ENCODE peak calls at places on chromosome 12, in four cellular contexts. One of them, this sample, is unnamed.
A peak's percentile ranks its signal among the peaks of the same experiment; 100 is the strongest.

GRCh38 chr12:64633940-64634337 is 23.6 kb downstream of the RASSF3 start:
- DNase-seq in suprapubic skin: no peak
- DNase-seq in AG08395: peak; percentile 45
- DNase-seq in DMS79: no peak
- DNase-seq in this sample: no peak

GRCh38 chr12:93019911-93020224 is 90.8 kb upstream of the EEA1 start:
- DNase-seq in suprapubic skin: no peak
- DNase-seq in AG08395: no peak
- DNase-seq in DMS79: no peak
- DNase-seq in this sample: no peak

GRCh38 chr12:47021298-47021697 is 58.1 kb upstream of the PCED1B start:
- DNase-seq in suprapubic skin: no peak
- DNase-seq in AG08395: peak; percentile 63
- DNase-seq in DMS79: no peak
- DNase-seq in this sample: no peak

GRCh38 chr12:68011882-68012207 is 22.6 kb downstream of the IFNG-AS1 start:
- DNase-seq in suprapubic skin: no peak
- DNase-seq in AG08395: peak; percentile 5
- DNase-seq in DMS79: no peak
- DNase-seq in this sample: no peak

GRCh38 chr12:109153711-109154434 is 37.5 kb downstream of the ACACB start:
- DNase-seq in suprapubic skin: no peak
- DNase-seq in AG08395: peak; percentile 10
- DNase-seq in DMS79: no peak
- DNase-seq in this sample: peak; percentile 73

GRCh38 chr12:54526800-54527630 is 22.4 kb upstream of the PDE1B start:
- DNase-seq in suprapubic skin: no peak
- DNase-seq in AG08395: peak; percentile 25
- DNase-seq in DMS79: no peak
- DNase-seq in this sample: no peak

GRCh38 chr12:107277850-107278249 is 184.5 kb upstream of the CRY1 start:
- DNase-seq in suprapubic skin: no peak
- DNase-seq in AG08395: peak; percentile 47
- DNase-seq in DMS79: no peak
- DNase-seq in this sample: no peak

GRCh38 chr12:81078469-81079196 is 754 bp downstream of the ACSS3 start:
- DNase-seq in suprapubic skin: no peak
- DNase-seq in AG08395: peak; percentile 41
- DNase-seq in DMS79: no peak
- DNase-seq in this sample: no peak

GRCh38 chr12:120367924-120368788 is 808 bp downstream of the MSI1 start:
- DNase-seq in suprapubic skin: no peak
- DNase-seq in AG08395: no peak
- DNase-seq in DMS79: no peak
- DNase-seq in this sample: no peak

GRCh38 chr12:802242-802995 is 50.0 kb downstream of the WNK1 start:
- DNase-seq in suprapubic skin: no peak
- DNase-seq in AG08395: no peak
- DNase-seq in DMS79: no peak
- DNase-seq in this sample: no peak

GRCh38 chr12:12916135-12916956 is 25.0 kb downstream of the GPRC5A start:
- DNase-seq in suprapubic skin: peak; percentile 93
- DNase-seq in AG08395: peak; percentile 79
- DNase-seq in DMS79: peak; percentile 93
- DNase-seq in this sample: peak; percentile 87

GRCh38 chr12:89566615-89567014 is 40.8 kb upstream of the POC1B start:
- DNase-seq in suprapubic skin: no peak
- DNase-seq in AG08395: no peak
- DNase-seq in DMS79: no peak
- DNase-seq in this sample: no peak

GRCh38 chr12:102427542-102427923 is 52.8 kb downstream of the IGF1 start:
- DNase-seq in suprapubic skin: no peak
- DNase-seq in AG08395: peak; percentile 10
- DNase-seq in DMS79: no peak
- DNase-seq in this sample: no peak

GRCh38 chr12:3634348-3634747 is 118.6 kb downstream of the CRACR2A start:
- DNase-seq in suprapubic skin: no peak
- DNase-seq in AG08395: no peak
- DNase-seq in DMS79: no peak
- DNase-seq in this sample: no peak

GRCh38 chr12:6765048-6765633 is 1.0 kb upstream of the PTMS start:
- DNase-seq in suprapubic skin: no peak
- DNase-seq in AG08395: no peak
- DNase-seq in DMS79: peak; percentile 27
- DNase-seq in this sample: no peak

GRCh38 chr12:98532687-98533304 is 17.4 kb downstream of the TMPO start:
- DNase-seq in suprapubic skin: no peak
- DNase-seq in AG08395: peak; percentile 49
- DNase-seq in DMS79: no peak
- DNase-seq in this sample: no peak

GRCh38 chr12:56769868-56770267 is 6.7 kb downstream of the HSD17B6 start:
- DNase-seq in suprapubic skin: no peak
- DNase-seq in AG08395: no peak
- DNase-seq in DMS79: no peak
- DNase-seq in this sample: no peak

This sample was measured in coronary artery.